ENCODE peak calls at places on chromosomes 16 and 17, in four cellular contexts. V is neural crest cell; W is GM23248; J is activated T-helper 9 cell treated with anti-CD3 and anti-CD28 coated beads, Interleukin-2, amount 50 U/mL, for 16 hours. Q is an unnamed sample.
A peak's percentile ranks its signal among the peaks of the same experiment; 100 is the strongest.

GRCh38 chr17:46212634-46213435 is 19.6 kb upstream of the KANSL1 start:
- DNase-seq in V (peak; percentile 55), W (peak; percentile 93), J (no peak), Q (peak; percentile 37)

GRCh38 chr16:5058476-5058875 is 7.3 kb downstream of the C16orf89 start:
- DNase-seq in J (no peak), V (peak; percentile 23), W (peak; percentile 22), Q (no peak)

GRCh38 chr17:10612957-10613744 is 44.0 kb downstream of the MYH3 start:
- DNase-seq in J (no peak), V (no peak), W (peak; percentile 74), Q (no peak)

GRCh38 chr17:19260958-19261357 is 23.8 kb downstream of the EPN2 start:
- DNase-seq in W (peak; percentile 17), V (no peak), J (no peak), Q (no peak)

GRCh38 chr17:2468270-2468669 is 43.4 kb downstream of the METTL16 start:
- DNase-seq in V (no peak), J (no peak), W (peak; percentile 90), Q (no peak)

GRCh38 chr17:49224198-49224996 is 6.2 kb downstream of the PHOSPHO1 start:
- DNase-seq in W (no peak), J (no peak), V (no peak), Q (no peak)

GRCh38 chr16:5041604-5042133 is 7.9 kb upstream of the NAGPA start:
- DNase-seq in W (peak; percentile 52), V (no peak), J (no peak), Q (no peak)

GRCh38 chr17:50783905-50784304 is 16.6 kb upstream of the ANKRD40CL start:
- DNase-seq in J (no peak), W (no peak), V (no peak), Q (no peak)

GRCh38 chr16:50153648-50154368 is 702 bp downstream of the TENT4B start:
- DNase-seq in J (peak; percentile 12), V (peak; percentile 20), W (peak; percentile 56), Q (peak; percentile 24)

GRCh38 chr16:66521951-66522771 is 27.8 kb downstream of the TK2 start:
- DNase-seq in J (peak; percentile 89), W (peak; percentile 75), V (no peak), Q (no peak)